ENCODE peak calls at places on chromosomes 7 and 10, in five cellular contexts. B is ELR, G is heart right ventricle, N is AG08395, F is WERI-Rb-1. Q is an unnamed sample.

GRCh38 chr7:102028206-102028826 is 210.9 kb downstream of the CUX1 start:
- DNase-seq in N (no peak), F (no peak), B (no peak), G (no peak), Q (no peak)

GRCh38 chr7:117333168-117333567 is 10.3 kb upstream of the WNT2 start:
- DNase-seq in B (no peak), G (no peak), F (no peak), N (no peak), Q (no peak)

GRCh38 chr10:20627918-20628499 is 269.1 kb downstream of the NEBL start:
- DNase-seq in B (no peak), F (no peak), N (no peak), G (no peak), Q (no peak)

GRCh38 chr7:111363099-111363498 is 199.2 kb downstream of the IMMP2L start:
- DNase-seq in G (no peak), B (peak), N (peak), F (no peak), Q (no peak)

GRCh38 chr7:146375155-146375554 is 258.6 kb downstream of the CNTNAP2 start:
- DNase-seq in B (no peak), G (no peak), N (no peak), F (peak), Q (no peak)

GRCh38 chr7:519429-519973 is at the start of gene PDGFA:
- DNase-seq in F (no peak), G (peak), N (peak), B (peak), Q (no peak)

GRCh38 chr10:68105820-68106219 is 3.5 kb upstream of the MYPN start:
- DNase-seq in N (peak), B (peak), G (no peak), F (peak), Q (no peak)

GRCh38 chr7:40175725-40176510 is 41.1 kb downstream of the SUGCT start:
- DNase-seq in G (no peak), F (no peak), B (peak), N (peak), Q (no peak)

GRCh38 chr7:94008537-94008936 is 4.4 kb upstream of the BET1 start:
- DNase-seq in B (peak), N (no peak), F (no peak), G (no peak), Q (no peak)

GRCh38 chr10:31650010-31650409 is 278.6 kb downstream of the ARHGAP12 start:
- DNase-seq in F (no peak), N (peak), G (peak), B (peak), Q (no peak)

GRCh38 chr7:29370531-29371314 is 176.1 kb downstream of the CHN2 start:
- DNase-seq in N (no peak), B (no peak), F (peak), G (no peak), Q (no peak)

GRCh38 chr7:40986351-40986873 is 716.5 kb downstream of the INHBA start:
- DNase-seq in N (no peak), F (no peak), B (peak), G (no peak), Q (no peak)

GRCh38 chr7:42237162-42237821 is at the start of gene GLI3:
- DNase-seq in G (peak), F (peak), B (peak), N (peak), Q (no peak)

GRCh38 chr10:131222986-131223385 is 88.5 kb downstream of the TCERG1L start:
- DNase-seq in B (no peak), N (no peak), G (no peak), F (no peak), Q (no peak)

GRCh38 chr7:16818732-16819131 is 13.9 kb upstream of the AGR2 start:
- DNase-seq in N (no peak), G (no peak), F (no peak), B (no peak), Q (no peak)

GRCh38 chr10:78292987-78293865 is 259.6 kb downstream of the RPS24 start:
- DNase-seq in B (no peak), F (peak), G (no peak), N (peak), Q (no peak)

GRCh38 chr7:131212114-131212513 is 115.6 kb upstream of the MKLN1 start:
- DNase-seq in G (no peak), B (peak), F (no peak), N (peak), Q (no peak)

GRCh38 chr10:77185696-77186095 is 451.9 kb downstream of the KCNMA1 start:
- DNase-seq in B (no peak), N (no peak), G (no peak), F (no peak), Q (no peak)

GRCh38 chr10:71344916-71345557 is 26.0 kb downstream of the SLC29A3 start:
- DNase-seq in B (no peak), N (no peak), G (no peak), F (no peak), Q (no peak)

GRCh38 chr7:1742555-1743303 is 72.7 kb downstream of the ELFN1 start:
- DNase-seq in N (peak), F (no peak), G (peak), B (peak), Q (no peak)

GRCh38 chr7:32259917-32260596 is 189.8 kb upstream of the PDE1C start:
- DNase-seq in B (no peak), G (no peak), F (no peak), N (no peak), Q (no peak)

GRCh38 chr10:132464256-132465192 is 67.5 kb downstream of the PWWP2B start:
- DNase-seq in F (no peak), N (peak), G (peak), B (no peak), Q (no peak)

GRCh38 chr7:1666251-1666778 is 3.8 kb upstream of the ELFN1 start:
- DNase-seq in N (peak), B (peak), G (no peak), F (peak), Q (no peak)

GRCh38 chr7:65946895-65947294 is 35.1 kb downstream of the GUSB start:
- DNase-seq in N (no peak), B (peak), F (no peak), G (no peak), Q (no peak)

GRCh38 chr10:131872837-131873375 is 27.9 kb upstream of the PPP2R2D start:
- DNase-seq in G (no peak), N (no peak), F (no peak), B (no peak), Q (no peak)

GRCh38 chr10:92573798-92574544 is at the start of gene IDE:
- DNase-seq in N (peak), F (peak), G (peak), B (peak), Q (no peak)

GRCh38 chr7:27156901-27157716 is 634 bp upstream of the HOXA7 start:
- DNase-seq in F (no peak), N (no peak), B (no peak), G (no peak), Q (no peak)

GRCh38 chr7:77699056-77699455 is 2.8 kb downstream of the RSBN1L start:
- DNase-seq in B (peak), G (no peak), N (no peak), F (no peak), Q (no peak)

GRCh38 chr7:1555046-1555812 is 776 bp downstream of the TMEM184A start:
- DNase-seq in N (peak), G (peak), F (peak), B (peak), Q (no peak)

GRCh38 chr10:107865691-107866090 is 701.2 kb upstream of the SORCS1 start:
- DNase-seq in F (no peak), N (no peak), B (peak), G (no peak), Q (no peak)

GRCh38 chr10:115857856-115858255 is 415.1 kb downstream of the GFRA1 start:
- DNase-seq in F (no peak), G (no peak), N (peak), B (no peak), Q (no peak)

Q was measured in NCI-H187 treated with DMSO at 0.1 percent for 48 hours.